ENCODE peak calls at places on chromosomes 5 and 9, in seven cellular contexts. N, C, M, I, A, G and Y are unnamed samples.
A peak's percentile ranks its signal among the peaks of the same experiment; 100 is the strongest.

GRCh38 chr9:123998970-123999621 is 12.5 kb upstream of the LHX2 start:
- DNase-seq in N (no peak), C (no peak), M (no peak), I (no peak), A (no peak), G (no peak), Y (no peak)

GRCh38 chr5:109759304-109759703 is 69.6 kb downstream of the MAN2A1 start:
- DNase-seq in N (no peak), C (no peak), M (no peak), I (no peak), A (no peak), G (no peak), Y (no peak)

GRCh38 chr5:115671939-115672338 is 46.1 kb upstream of the TMED7 start:
- DNase-seq in N (no peak), C (no peak), M (no peak), I (no peak), A (no peak), G (no peak), Y (no peak)

GRCh38 chr5:141753971-141754713 is 72.1 kb upstream of the ARAP3 start:
- DNase-seq in N (no peak), C (peak; percentile 38), M (no peak), I (no peak), A (no peak), G (peak; percentile 54), Y (no peak)

GRCh38 chr9:13900449-13900848 is 413.5 kb downstream of the NFIB start:
- DNase-seq in N (no peak), C (no peak), M (no peak), I (no peak), A (no peak), G (no peak), Y (no peak)

GRCh38 chr9:469672-470040 is 255.0 kb downstream of the DOCK8 start:
- DNase-seq in N (no peak), C (no peak), M (peak; percentile 39), I (no peak), A (no peak), G (no peak), Y (no peak)

GRCh38 chr9:114366334-114367128 is 21.3 kb downstream of the AKNA start:
- DNase-seq in N (no peak), C (peak; percentile 31), M (no peak), I (no peak), A (no peak), G (peak; percentile 65), Y (no peak)

GRCh38 chr5:90675222-90675621 is 116.6 kb downstream of the ADGRV1 start:
- DNase-seq in N (no peak), C (no peak), M (no peak), I (no peak), A (no peak), G (peak; percentile 32), Y (no peak)

GRCh38 chr5:89343666-89344065 is 460.7 kb upstream of the MEF2C start:
- DNase-seq in N (no peak), C (no peak), M (no peak), I (no peak), A (no peak), G (no peak), Y (peak; percentile 31)

GRCh38 chr9:103082494-103082893 is 87.4 kb downstream of the CYLC2 start:
- DNase-seq in N (no peak), C (no peak), M (no peak), I (no peak), A (no peak), G (no peak), Y (no peak)

GRCh38 chr5:132487841-132488555 is 2.6 kb downstream of the IRF1 start:
- DNase-seq in N (no peak), C (no peak), M (no peak), I (no peak), A (no peak), G (peak; percentile 2), Y (no peak)

GRCh38 chr5:65790371-65791163 is 68.6 kb downstream of the NLN start:
- DNase-seq in N (no peak), C (no peak), M (no peak), I (no peak), A (no peak), G (no peak), Y (no peak)

GRCh38 chr9:86413966-86414880 is 60.0 kb upstream of the TUT7 start:
- DNase-seq in N (no peak), C (no peak), M (peak; percentile 50), I (no peak), A (no peak), G (peak; percentile 36), Y (no peak)

GRCh38 chr9:79900754-79901153 is 329.0 kb downstream of the TLE4 start:
- DNase-seq in N (no peak), C (no peak), M (no peak), I (no peak), A (no peak), G (no peak), Y (no peak)

GRCh38 chr5:176614805-176615478 is 5.0 kb upstream of the GPRIN1 start:
- DNase-seq in N (no peak), C (no peak), M (no peak), I (no peak), A (no peak), G (no peak), Y (no peak)

GRCh38 chr5:87393331-87393730 is 19.4 kb downstream of the CCNH start:
- DNase-seq in N (no peak), C (no peak), M (no peak), I (no peak), A (no peak), G (no peak), Y (no peak)

GRCh38 chr5:143200781-143201398 is 202.6 kb downstream of the NR3C1 start:
- DNase-seq in N (no peak), C (no peak), M (no peak), I (no peak), A (no peak), G (no peak), Y (no peak)

GRCh38 chr9:121748080-121748479 is 96.6 kb downstream of the DAB2IP start:
- DNase-seq in N (no peak), C (no peak), M (no peak), I (no peak), A (no peak), G (no peak), Y (no peak)

GRCh38 chr9:17900604-17901003 is 321.7 kb downstream of the SH3GL2 start:
- DNase-seq in N (no peak), C (no peak), M (no peak), I (no peak), A (no peak), G (no peak), Y (no peak)

GRCh38 chr9:117917873-117918272 is 213.7 kb downstream of the TLR4 start:
- DNase-seq in N (no peak), C (no peak), M (no peak), I (no peak), A (no peak), G (no peak), Y (no peak)

GRCh38 chr9:630817-631216 is 210.7 kb upstream of the DMRT1 start:
- DNase-seq in N (no peak), C (no peak), M (no peak), I (no peak), A (no peak), G (no peak), Y (no peak)

GRCh38 chr5:97124335-97124734 is 18.1 kb downstream of the LIX1 start:
- DNase-seq in N (no peak), C (no peak), M (no peak), I (no peak), A (no peak), G (no peak), Y (no peak)

GRCh38 chr5:60287174-60287771 is 393.7 kb upstream of the PDE4D start:
- DNase-seq in N (no peak), C (no peak), M (no peak), I (no peak), A (peak; percentile 74), G (peak; percentile 69), Y (peak; percentile 57)

GRCh38 chr5:36878421-36879088 is 2.0 kb downstream of the NIPBL start:
- DNase-seq in N (no peak), C (no peak), M (peak; percentile 43), I (no peak), A (no peak), G (peak; percentile 39), Y (no peak)

GRCh38 chr9:99433555-99433954 is 211.5 kb downstream of the SEC61B start:
- DNase-seq in N (peak; percentile 3), C (peak; percentile 25), M (no peak), I (peak; percentile 21), A (no peak), G (peak; percentile 78), Y (peak; percentile 74)

GRCh38 chr5:155729684-155730059 is 597.3 kb upstream of the SGCD start:
- DNase-seq in N (no peak), C (peak; percentile 14), M (peak; percentile 16), I (no peak), A (peak; percentile 64), G (peak; percentile 39), Y (no peak)

GRCh38 chr5:154562244-154562861 is 84.3 kb upstream of the HAND1 start:
- DNase-seq in N (no peak), C (no peak), M (no peak), I (no peak), A (no peak), G (no peak), Y (no peak)

GRCh38 chr5:37665889-37666288 is 174.0 kb downstream of the GDNF start:
- DNase-seq in N (no peak), C (no peak), M (no peak), I (no peak), A (peak; percentile 74), G (no peak), Y (peak; percentile 51)

GRCh38 chr9:121599872-121600585 is 51.4 kb upstream of the DAB2IP start:
- DNase-seq in N (no peak), C (no peak), M (peak; percentile 32), I (no peak), A (no peak), G (no peak), Y (no peak)

GRCh38 chr5:17228833-17229291 is 11.4 kb downstream of the BASP1 start:
- DNase-seq in N (no peak), C (no peak), M (no peak), I (no peak), A (no peak), G (no peak), Y (no peak)

GRCh38 chr9:99962685-99963261 is 56.3 kb downstream of the STX17 start:
- DNase-seq in N (no peak), C (no peak), M (no peak), I (no peak), A (no peak), G (no peak), Y (no peak)

GRCh38 chr5:141876628-141877477 is 1.4 kb downstream of the PCDH1 start:
- DNase-seq in N (no peak), C (peak; percentile 42), M (peak; percentile 22), I (no peak), A (no peak), G (peak; percentile 30), Y (no peak)

GRCh38 chr9:35844628-35845301 is 15.7 kb downstream of the TMEM8B start:
- DNase-seq in N (peak; percentile 25), C (peak; percentile 79), M (no peak), I (no peak), A (no peak), G (peak; percentile 76), Y (peak; percentile 69)

GRCh38 chr9:130444565-130445221 is at the start of gene ASS1:
- DNase-seq in N (no peak), C (peak; percentile 83), M (peak; percentile 75), I (no peak), A (peak; percentile 77), G (peak; percentile 91), Y (peak; percentile 78)

GRCh38 chr5:63053019-63053638 is 474.5 kb downstream of the LRRC70 start:
- DNase-seq in N (no peak), C (peak; percentile 67), M (no peak), I (no peak), A (no peak), G (peak; percentile 39), Y (peak; percentile 34)

GRCh38 chr5:174145821-174146220 is 100.3 kb downstream of the NSG2 start:
- DNase-seq in N (no peak), C (no peak), M (peak; percentile 19), I (no peak), A (no peak), G (no peak), Y (no peak)

GRCh38 chr5:147303976-147304375 is 69.2 kb downstream of the STK32A start:
- DNase-seq in N (no peak), C (peak; percentile 49), M (no peak), I (no peak), A (no peak), G (no peak), Y (peak; percentile 69)

GRCh38 chr5:88833371-88834107 is 49.4 kb downstream of the MEF2C start:
- DNase-seq in N (peak; percentile 1), C (peak; percentile 47), M (no peak), I (peak; percentile 29), A (no peak), G (peak; percentile 19), Y (no peak)